ENCODE peak calls at places on chromosome 5, in four cellular contexts. S is naive thymus-derived CD4-positive, alpha-beta T cell; D is adipocyte; K is ACHN. G is an unnamed sample.

GRCh38 chr5:14038341-14038959 is 94.0 kb upstream of the DNAH5 start:
- DNase-seq in S (no peak), D (peak; percentile 82), K (peak; percentile 60), G (no peak)

GRCh38 chr5:3957658-3958057 is 362.0 kb downstream of the IRX1 start:
- DNase-seq in S (no peak), D (no peak), K (no peak), G (no peak)

GRCh38 chr5:66518753-66519152 is 77.4 kb upstream of the MAST4 start:
- DNase-seq in S (no peak), D (no peak), K (no peak), G (no peak)

GRCh38 chr5:27908341-27908740 is 870.0 kb upstream of the CDH9 start:
- DNase-seq in S (no peak), D (no peak), K (no peak), G (no peak)

GRCh38 chr5:63263409-63263808 is 684.8 kb downstream of the LRRC70 start:
- DNase-seq in S (no peak), D (peak; percentile 8), K (no peak), G (no peak)

GRCh38 chr5:2756211-2756746 is 4.8 kb upstream of the IRX2 start:
- DNase-seq in S (no peak), D (no peak), K (peak; percentile 88), G (no peak)

GRCh38 chr5:124732891-124733670 is 13.4 kb downstream of the ZNF608 start:
- DNase-seq in S (no peak), D (no peak), K (no peak), G (no peak)

GRCh38 chr5:55429707-55430253 is 105.0 kb downstream of the PLPP1 start:
- DNase-seq in S (no peak), D (no peak), K (no peak), G (no peak)

GRCh38 chr5:81230429-81230828 is 2.7 kb upstream of the CKMT2 start:
- DNase-seq in S (no peak), D (no peak), K (no peak), G (no peak)

GRCh38 chr5:164057121-164057520 is 551.7 kb downstream of the MAT2B start:
- DNase-seq in S (no peak), D (no peak), K (no peak), G (no peak)

GRCh38 chr5:118236108-118236849 is 752.1 kb downstream of the DTWD2 start:
- DNase-seq in S (no peak), D (no peak), K (no peak), G (no peak)

GRCh38 chr5:177995691-177996595 is at the start of gene PROP1:
- DNase-seq in S (no peak), D (no peak), K (no peak), G (no peak)

GRCh38 chr5:119411935-119412623 is 40.2 kb upstream of the HSD17B4 start:
- DNase-seq in S (peak; percentile 67), D (peak; percentile 89), K (peak; percentile 68), G (peak; percentile 80)

GRCh38 chr5:169723103-169723831 is 86.2 kb downstream of the DOCK2 start:
- DNase-seq in S (no peak), D (no peak), K (no peak), G (no peak)

GRCh38 chr5:171520300-171521170 is 101.1 kb downstream of the FGF18 start:
- DNase-seq in S (no peak), D (peak; percentile 52), K (no peak), G (no peak)

GRCh38 chr5:108101816-108102215 is 280.1 kb downstream of the FBXL17 start:
- DNase-seq in S (no peak), D (no peak), K (no peak), G (no peak)

GRCh38 chr5:31887556-31887955 is 248.6 kb downstream of the PDZD2 start:
- DNase-seq in S (no peak), D (no peak), K (no peak), G (no peak)

GRCh38 chr5:67493676-67494075 is 297.1 kb upstream of the CD180 start:
- DNase-seq in S (no peak), D (no peak), K (peak; percentile 1), G (peak; percentile 22)

GRCh38 chr5:143119301-143119769 is 284.2 kb downstream of the NR3C1 start:
- DNase-seq in S (no peak), D (peak; percentile 45), K (no peak), G (no peak)

GRCh38 chr5:22557251-22557650 is 295.9 kb downstream of the CDH12 start:
- DNase-seq in S (no peak), D (no peak), K (no peak), G (no peak)

GRCh38 chr5:170495796-170496195 is 8.0 kb upstream of the KCNIP1 start:
- DNase-seq in S (no peak), D (no peak), K (no peak), G (no peak)

GRCh38 chr5:38809388-38810359 is 36.1 kb upstream of the OSMR start:
- DNase-seq in S (peak; percentile 8), D (peak; percentile 94), K (peak; percentile 67), G (peak; percentile 70)

GRCh38 chr5:22431406-22431805 is 421.7 kb downstream of the CDH12 start:
- DNase-seq in S (no peak), D (no peak), K (no peak), G (no peak)

GRCh38 chr5:35317586-35317985 is 87.3 kb upstream of the PRLR start:
- DNase-seq in S (no peak), D (no peak), K (no peak), G (no peak)

GRCh38 chr5:59040007-59040803 is 457.3 kb downstream of the RAB3C start:
- DNase-seq in S (no peak), D (no peak), K (no peak), G (no peak)

G was measured in Jurkat, Clone E6-1.